ENCODE peak calls at places on chromosomes 16 and 17, in six cellular contexts. One of them, this sample, is unnamed.

GRCh38 chr17:74877592-74878543 is 5.1 kb upstream of the FDXR start:
- DNase-seq in hypothalamus: no peak
- DNase-seq in T-helper 17 cell: no peak
- DNase-seq in GM18507: no peak
- DNase-seq in glutamatergic neuron: no peak
- DNase-seq in ELR: no peak
- DNase-seq in this sample: peak; percentile 58

GRCh38 chr17:77817953-77818352 is 140.6 kb upstream of the TNRC6C start:
- DNase-seq in hypothalamus: no peak
- DNase-seq in T-helper 17 cell: no peak
- DNase-seq in GM18507: no peak
- DNase-seq in glutamatergic neuron: no peak
- DNase-seq in ELR: peak; percentile 45
- DNase-seq in this sample: peak; percentile 69

GRCh38 chr16:65148804-65149203 is 26.9 kb upstream of the CDH11 start:
- DNase-seq in hypothalamus: no peak
- DNase-seq in T-helper 17 cell: no peak
- DNase-seq in GM18507: no peak
- DNase-seq in glutamatergic neuron: no peak
- DNase-seq in ELR: no peak
- DNase-seq in this sample: no peak

GRCh38 chr16:58456193-58456592 is 43.8 kb upstream of the NDRG4 start:
- DNase-seq in hypothalamus: no peak
- DNase-seq in T-helper 17 cell: no peak
- DNase-seq in GM18507: no peak
- DNase-seq in glutamatergic neuron: no peak
- DNase-seq in ELR: no peak
- DNase-seq in this sample: no peak

GRCh38 chr16:85812031-85812807 is 12.7 kb downstream of the COX4I1 start:
- DNase-seq in hypothalamus: no peak
- DNase-seq in T-helper 17 cell: no peak
- DNase-seq in GM18507: no peak
- DNase-seq in glutamatergic neuron: no peak
- DNase-seq in ELR: no peak
- DNase-seq in this sample: no peak

GRCh38 chr16:46789075-46789474 is 40.9 kb upstream of the MYLK3 start:
- DNase-seq in hypothalamus: no peak
- DNase-seq in T-helper 17 cell: no peak
- DNase-seq in GM18507: no peak
- DNase-seq in glutamatergic neuron: no peak
- DNase-seq in ELR: no peak
- DNase-seq in this sample: no peak

GRCh38 chr17:68198931-68199836 is 48.7 kb upstream of the AMZ2 start:
- DNase-seq in hypothalamus: no peak
- DNase-seq in T-helper 17 cell: no peak
- DNase-seq in GM18507: no peak
- DNase-seq in glutamatergic neuron: peak; percentile 48
- DNase-seq in ELR: no peak
- DNase-seq in this sample: peak; percentile 26

GRCh38 chr17:37406635-37407455 is at the start of the genes ACACA and TADA2A:
- DNase-seq in hypothalamus: peak; percentile 73
- DNase-seq in T-helper 17 cell: peak; percentile 60
- DNase-seq in GM18507: peak; percentile 88
- DNase-seq in glutamatergic neuron: peak; percentile 78
- DNase-seq in ELR: peak; percentile 90
- DNase-seq in this sample: peak; percentile 85

GRCh38 chr17:50779747-50780363 is 12.5 kb upstream of the ANKRD40CL start:
- DNase-seq in hypothalamus: no peak
- DNase-seq in T-helper 17 cell: peak; percentile 25
- DNase-seq in GM18507: no peak
- DNase-seq in glutamatergic neuron: no peak
- DNase-seq in ELR: no peak
- DNase-seq in this sample: no peak

GRCh38 chr17:67020293-67020766 is 24.0 kb upstream of the CACNG1 start:
- DNase-seq in hypothalamus: no peak
- DNase-seq in T-helper 17 cell: no peak
- DNase-seq in GM18507: no peak
- DNase-seq in glutamatergic neuron: no peak
- DNase-seq in ELR: no peak
- DNase-seq in this sample: no peak

GRCh38 chr17:48732688-48733629 is 4.4 kb upstream of the HOXB13 start:
- DNase-seq in hypothalamus: no peak
- DNase-seq in T-helper 17 cell: no peak
- DNase-seq in GM18507: no peak
- DNase-seq in glutamatergic neuron: peak; percentile 52
- DNase-seq in ELR: no peak
- DNase-seq in this sample: no peak

GRCh38 chr17:44941712-44942331 is 5.8 kb downstream of the KIF18B start:
- DNase-seq in hypothalamus: no peak
- DNase-seq in T-helper 17 cell: no peak
- DNase-seq in GM18507: no peak
- DNase-seq in glutamatergic neuron: no peak
- DNase-seq in ELR: no peak
- DNase-seq in this sample: no peak

GRCh38 chr16:47392114-47392513 is 68.7 kb downstream of the ITFG1 start:
- DNase-seq in hypothalamus: no peak
- DNase-seq in T-helper 17 cell: no peak
- DNase-seq in GM18507: peak; percentile 7
- DNase-seq in glutamatergic neuron: no peak
- DNase-seq in ELR: peak; percentile 26
- DNase-seq in this sample: peak; percentile 72